ENCODE peak calls at places on chromosomes 2 and 18, in ten cellular contexts. A is A549, C is tibial nerve, E is sigmoid colon, K is H1, D is SK-N-SH, S is transverse colon, O is ovary, B is upper lobe of left lung, M is suprapubic skin. P is an unnamed sample.
A peak's percentile ranks its signal among the peaks of the same experiment; 100 is the strongest.

GRCh38 chr2:185738679-185739472 is at the start of gene FSIP2:
- DNase-seq in A (no peak), C (peak; percentile 23), E (peak; percentile 67), K (peak; percentile 98), D (no peak), S (peak; percentile 73), O (peak; percentile 37), B (peak; percentile 40), M (no peak), P (peak; percentile 70)

GRCh38 chr2:30208453-30208852 is 22.9 kb upstream of the LBH start:
- DNase-seq in A (peak; percentile 44), C (no peak), E (peak; percentile 86), K (peak; percentile 57), D (peak; percentile 81), S (peak; percentile 64), O (peak; percentile 74), B (peak; percentile 58), M (peak; percentile 70), P (peak; percentile 70)

GRCh38 chr2:71843391-71843850 is 304.2 kb downstream of the CYP26B1 start:
- DNase-seq in A (no peak), C (no peak), E (no peak), K (no peak), D (no peak), S (no peak), O (no peak), B (no peak), M (no peak), P (no peak)

GRCh38 chr2:109164739-109165221 is 35.8 kb downstream of the SH3RF3 start:
- DNase-seq in A (no peak), C (no peak), E (peak; percentile 84), K (no peak), D (no peak), S (no peak), O (peak; percentile 43), B (no peak), M (no peak), P (no peak)

GRCh38 chr18:39647627-39648502 is 2082.3 kb upstream of the CELF4 start:
- DNase-seq in A (no peak), C (no peak), E (no peak), K (no peak), D (no peak), S (no peak), O (no peak), B (peak; percentile 39), M (no peak), P (no peak)

GRCh38 chr18:3448845-3449701 is 899 bp upstream of the TGIF1 start:
- DNase-seq in A (no peak), C (peak; percentile 83), E (peak; percentile 95), K (peak; percentile 70), D (peak; percentile 60), S (peak; percentile 83), O (peak; percentile 81), B (peak; percentile 94), M (peak; percentile 97), P (peak; percentile 81)

GRCh38 chr2:58215429-58215828 is 25.7 kb downstream of the FANCL start:
- DNase-seq in A (no peak), C (no peak), E (no peak), K (no peak), D (no peak), S (no peak), O (no peak), B (no peak), M (no peak), P (no peak)

GRCh38 chr2:21041943-21042707 is 1.7 kb downstream of the APOB start:
- DNase-seq in A (no peak), C (no peak), E (no peak), K (no peak), D (peak; percentile 72), S (no peak), O (no peak), B (no peak), M (peak; percentile 63), P (no peak)

GRCh38 chr2:204645018-204645775 is 99.9 kb downstream of the PARD3B start:
- DNase-seq in A (peak; percentile 36), C (no peak), E (no peak), K (no peak), D (no peak), S (no peak), O (no peak), B (no peak), M (no peak), P (no peak)

GRCh38 chr2:188381614-188382013 is 89.9 kb downstream of the GULP1 start:
- DNase-seq in A (peak; percentile 3), C (no peak), E (no peak), K (no peak), D (no peak), S (no peak), O (no peak), B (no peak), M (no peak), P (no peak)

GRCh38 chr2:237892936-237893595 is 33.6 kb downstream of the RAMP1 start:
- DNase-seq in A (no peak), C (no peak), E (peak; percentile 61), K (no peak), D (no peak), S (no peak), O (no peak), B (no peak), M (peak; percentile 22), P (no peak)

GRCh38 chr2:237889811-237890210 is 30.4 kb downstream of the RAMP1 start:
- DNase-seq in A (no peak), C (no peak), E (peak; percentile 28), K (no peak), D (no peak), S (no peak), O (peak; percentile 27), B (no peak), M (peak; percentile 21), P (no peak)

GRCh38 chr2:237894986-237895543 is 35.6 kb downstream of the RAMP1 start:
- DNase-seq in A (no peak), C (no peak), E (peak; percentile 66), K (no peak), D (no peak), S (no peak), O (peak; percentile 21), B (no peak), M (peak; percentile 57), P (no peak)

GRCh38 chr2:237894396-237894979 is 35.1 kb downstream of the RAMP1 start:
- DNase-seq in A (no peak), C (no peak), E (peak; percentile 64), K (no peak), D (no peak), S (no peak), O (peak; percentile 34), B (no peak), M (peak; percentile 48), P (no peak)

DNA sequence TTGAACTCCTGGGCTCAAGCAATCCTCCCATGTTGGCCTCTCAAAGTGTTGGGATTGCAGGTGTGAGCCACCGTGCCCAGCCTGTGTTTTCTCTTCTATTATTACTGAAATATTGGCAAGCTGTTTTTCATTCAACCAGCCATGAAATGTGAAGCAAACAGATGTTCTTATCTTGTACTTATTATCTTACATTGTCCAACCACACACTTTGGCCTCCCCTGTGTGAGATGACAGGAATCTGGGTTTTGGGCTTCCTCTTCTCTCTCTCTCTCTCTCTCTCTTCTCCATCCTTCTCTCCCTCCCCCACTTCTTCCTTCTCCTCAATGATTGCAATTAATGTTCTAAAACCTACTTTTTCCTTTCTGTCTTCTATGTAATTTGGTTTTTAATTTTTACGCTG is 33.1 kb downstream of the RAMP1 start:
- DNase-seq in A (no peak), C (no peak), E (peak; percentile 24), K (no peak), D (no peak), S (no peak), O (no peak), B (no peak), M (peak; percentile 15), P (no peak)
- TF ChIP-seq EP300 in A (no peak), C (no peak), E (no peak), K (no peak), D (peak; percentile 62), S (no peak), O (no peak), B (no peak), M (no peak), P (no peak)

DNA sequence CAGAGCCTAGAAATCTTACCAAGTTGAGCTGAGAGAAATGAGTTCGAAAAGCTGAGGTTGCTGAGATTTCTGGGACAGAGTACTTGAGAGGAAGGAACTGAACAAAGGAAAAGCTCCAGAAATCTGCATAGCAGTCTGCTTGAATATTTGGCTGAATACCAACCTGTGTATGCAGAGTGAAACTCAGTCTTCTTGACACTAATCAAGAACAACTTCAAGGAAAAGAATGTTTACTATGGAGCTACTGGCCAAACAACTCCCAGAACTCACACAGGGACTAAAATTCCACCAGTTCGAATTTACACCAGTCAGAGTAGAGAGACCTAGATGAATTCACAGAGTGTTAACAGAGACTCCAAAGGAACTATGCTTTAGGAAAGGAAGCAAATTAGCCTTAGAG is 66.5 kb downstream of the USP37 start:
- DNase-seq in A (no peak), C (no peak), E (no peak), K (no peak), D (no peak), S (no peak), O (no peak), B (no peak), M (no peak), P (no peak)
- H3K4me3 ChIP-seq in A (no peak overlapping the region), C (no peak overlapping the region), E (no peak overlapping the region), K (no peak overlapping the region), D (no peak overlapping the region), S (no peak overlapping the region), O (no peak overlapping the region), B (no peak overlapping the region), M (no peak overlapping the region), P (no peak overlapping the region)

GRCh38 chr2:132909427-132909826 is 239.4 kb upstream of the LYPD1 start:
- DNase-seq in A (no peak), C (no peak), E (no peak), K (no peak), D (no peak), S (no peak), O (no peak), B (no peak), M (no peak), P (no peak)
- TF ChIP-seq EP300 in A (no peak), C (no peak), E (no peak), K (no peak), D (no peak), S (no peak), O (no peak), B (no peak), M (no peak), P (no peak)

GRCh38 chr2:39409697-39410389 is 27.2 kb downstream of the MAP4K3 start:
- DNase-seq in A (no peak), C (no peak), E (no peak), K (no peak), D (no peak), S (no peak), O (no peak), B (no peak), M (no peak), P (no peak)

GRCh38 chr2:39411186-39411944 is 25.7 kb downstream of the MAP4K3 start:
- DNase-seq in A (no peak), C (no peak), E (no peak), K (no peak), D (no peak), S (no peak), O (no peak), B (no peak), M (no peak), P (no peak)

GRCh38 chr2:39405364-39405763 is 31.7 kb downstream of the MAP4K3 start:
- DNase-seq in A (no peak), C (no peak), E (no peak), K (no peak), D (no peak), S (no peak), O (no peak), B (no peak), M (no peak), P (no peak)

GRCh38 chr2:39407516-39408296 is 29.4 kb downstream of the MAP4K3 start:
- DNase-seq in A (no peak), C (no peak), E (no peak), K (no peak), D (no peak), S (no peak), O (no peak), B (no peak), M (no peak), P (no peak)

GRCh38 chr2:39408351-39409136 is 28.5 kb downstream of the MAP4K3 start:
- DNase-seq in A (no peak), C (no peak), E (no peak), K (no peak), D (no peak), S (no peak), O (no peak), B (no peak), M (no peak), P (no peak)
- H3K4me3 ChIP-seq in A (no peak overlapping the region), C (peak overlapping the region; percentile 1), E (no peak overlapping the region), K (no peak overlapping the region), D (no peak overlapping the region), S (no peak overlapping the region), O (no peak overlapping the region), B (no peak overlapping the region), M (no peak overlapping the region), P (no peak overlapping the region)